ENCODE peak calls at places on chromosomes 3 and 15, in five cellular contexts. Y, E, J, X and D are unnamed samples.
A peak's percentile ranks its signal among the peaks of the same experiment; 100 is the strongest.

GRCh38 chr3:30696403-30696819 is 90.0 kb downstream of the TGFBR2 start:
- ATAC-seq in E (no peak), Y (no peak), X (no peak), J (peak; percentile 80), D (peak; percentile 34)

GRCh38 chr15:95864467-95864886 is 466.0 kb upstream of the NR2F2 start:
- ATAC-seq in J (no peak), Y (no peak), X (no peak), E (no peak), D (no peak)

GRCh38 chr3:170611746-170612145 is 25.9 kb upstream of the SLC7A14 start:
- ATAC-seq in Y (no peak), X (no peak), E (no peak), J (no peak), D (no peak)

GRCh38 chr3:131260525-131260924 is 121.0 kb upstream of the NUDT16 start:
- ATAC-seq in Y (no peak), X (no peak), E (no peak), J (no peak), D (no peak)

GRCh38 chr3:194928831-194929594 is 243.3 kb downstream of the FAM43A start:
- ATAC-seq in E (no peak), J (no peak), Y (peak; percentile 19), X (peak; percentile 85), D (peak; percentile 23)

GRCh38 chr3:78963771-78964170 is 804.0 kb downstream of the ROBO1 start:
- ATAC-seq in E (no peak), Y (no peak), J (no peak), X (no peak), D (no peak)

GRCh38 chr3:107810195-107811071 is 280.4 kb downstream of the CD47 start:
- ATAC-seq in E (peak; percentile 94), Y (no peak), X (no peak), J (no peak), D (no peak)

GRCh38 chr3:51709004-51709420 is 2.1 kb downstream of the GRM2 start:
- ATAC-seq in J (no peak), X (no peak), Y (no peak), E (no peak), D (no peak)

GRCh38 chr3:193310914-193311723 is 67.4 kb downstream of the ATP13A5 start:
- ATAC-seq in E (no peak), X (no peak), Y (no peak), J (peak; percentile 88), D (no peak)

GRCh38 chr3:189172668-189173419 is 1.1 kb downstream of the TPRG1 start:
- ATAC-seq in J (no peak), E (no peak), Y (no peak), X (no peak), D (no peak)

GRCh38 chr3:152938974-152939636 is 104.2 kb downstream of the P2RY1 start:
- ATAC-seq in J (no peak), Y (no peak), E (no peak), X (no peak), D (no peak)

GRCh38 chr3:138678874-138679392 is 70.4 kb downstream of the FAIM start:
- ATAC-seq in J (no peak), E (no peak), Y (no peak), X (no peak), D (no peak)

GRCh38 chr3:102079809-102080197 is 230.5 kb downstream of the NFKBIZ start:
- ATAC-seq in Y (peak; percentile 70), E (no peak), X (no peak), J (no peak), D (no peak)

GRCh38 chr15:72534522-72534921 is 60.4 kb downstream of the ARIH1 start:
- ATAC-seq in Y (no peak), J (no peak), X (no peak), E (no peak), D (no peak)

GRCh38 chr3:134517796-134518195 is 31.9 kb downstream of the CEP63 start:
- ATAC-seq in Y (no peak), E (no peak), X (no peak), J (no peak), D (no peak)

GRCh38 chr3:78871048-78871447 is 896.8 kb downstream of the ROBO1 start:
- ATAC-seq in E (no peak), J (no peak), X (no peak), Y (no peak), D (no peak)

GRCh38 chr3:158808697-158809096 is 6.8 kb downstream of the MFSD1 start:
- ATAC-seq in E (no peak), X (peak; percentile 44), Y (no peak), J (no peak), D (no peak)
- H3K27ac ChIP-seq in E (no peak overlapping the region), X (no peak overlapping the region), Y (no peak overlapping the region), J (no peak overlapping the region), D (no peak overlapping the region)

DNA sequence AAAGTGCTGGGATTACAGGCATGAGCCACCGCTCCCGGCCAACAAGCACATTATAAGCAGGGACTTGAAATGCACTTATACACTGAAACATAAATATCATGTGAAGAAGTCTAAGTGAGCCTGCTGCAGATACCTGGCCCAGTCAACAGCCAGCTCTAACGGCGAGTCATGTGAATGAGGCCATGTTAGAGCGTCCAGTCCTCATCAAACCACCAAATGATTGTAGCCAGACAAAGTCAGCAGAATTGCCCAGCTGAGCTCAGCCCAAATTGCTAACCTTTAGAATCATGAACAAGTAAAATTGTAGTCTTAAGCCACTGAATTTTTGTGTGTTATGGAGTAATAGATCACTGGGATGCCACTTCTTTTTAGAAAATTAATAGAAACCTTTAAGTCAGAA is 37.8 kb upstream of the UACA start:
- ATAC-seq in Y (no peak), E (no peak), X (no peak), J (no peak), D (no peak)
- H3K27ac ChIP-seq in Y (peak overlapping the region; percentile 65), E (no peak overlapping the region), X (no peak overlapping the region), J (no peak overlapping the region), D (peak overlapping the region; percentile 63)

GRCh38 chr3:64685331-64685799 is 2.4 kb downstream of the ADAMTS9 start:
- ATAC-seq in E (no peak), J (peak; percentile 17), X (no peak), Y (peak; percentile 5), D (peak; percentile 50)
- H3K27ac ChIP-seq in E (no peak overlapping the region), J (peak overlapping the region; percentile 91), X (no peak overlapping the region), Y (peak overlapping the region; percentile 95), D (peak overlapping the region; percentile 96)

DNA sequence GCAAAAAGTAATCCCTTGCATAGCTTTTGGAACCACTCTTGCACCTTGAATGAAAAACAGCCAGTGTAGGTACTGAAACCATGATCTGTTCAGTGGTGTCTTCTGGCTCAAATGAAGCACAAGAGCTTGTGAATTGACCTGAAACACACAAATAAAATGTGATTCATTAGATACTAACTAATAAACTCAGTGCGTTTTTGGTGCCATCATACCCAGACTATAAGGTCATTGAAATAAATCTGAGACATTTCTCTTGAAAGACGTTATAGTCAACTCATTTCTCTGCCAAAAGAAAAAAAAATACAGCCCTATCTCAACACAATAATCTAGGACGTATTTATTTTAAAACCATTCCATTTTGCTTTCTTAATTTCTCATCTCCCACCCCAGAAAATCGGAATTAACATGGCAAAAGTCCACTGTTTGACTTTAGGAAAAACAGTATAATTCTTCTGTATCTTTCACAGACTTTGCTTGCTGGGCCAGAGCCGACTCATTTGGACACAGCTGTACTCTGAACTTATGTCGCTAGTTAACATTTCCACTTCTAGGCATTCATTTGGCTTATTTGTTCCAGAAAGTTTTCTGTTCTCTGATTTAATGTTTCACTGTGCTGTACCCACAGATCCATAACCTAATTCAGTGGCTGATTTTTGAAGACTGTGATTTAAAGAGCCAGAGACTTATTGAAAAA is 284.9 kb upstream of the TBL1XR1 start:
- ATAC-seq in E (no peak), Y (no peak), X (no peak), J (no peak), D (no peak)
- H3K27ac ChIP-seq in E (no peak overlapping the region), Y (no peak overlapping the region), X (no peak overlapping the region), J (no peak overlapping the region), D (no peak overlapping the region)

GRCh38 chr15:60795889-60796288 is 316.9 kb upstream of the ICE2 start:
- ATAC-seq in X (no peak), E (no peak), J (no peak), Y (no peak), D (no peak)

GRCh38 chr15:60799885-60800728 is 321.2 kb upstream of the ICE2 start:
- ATAC-seq in E (peak; percentile 82), X (no peak), J (peak; percentile 66), Y (peak; percentile 13), D (no peak)

GRCh38 chr15:60798821-60799220 is 319.9 kb upstream of the ICE2 start:
- ATAC-seq in E (peak; percentile 82), J (peak; percentile 53), Y (peak; percentile 84), X (no peak), D (peak; percentile 44)

GRCh38 chr15:60795471-60795870 is 316.5 kb upstream of the ICE2 start:
- ATAC-seq in E (no peak), Y (no peak), J (no peak), X (no peak), D (no peak)

GRCh38 chr15:60797444-60798040 is 318.6 kb upstream of the ICE2 start:
- ATAC-seq in E (no peak), X (no peak), Y (no peak), J (no peak), D (no peak)
- H3K27ac ChIP-seq in E (no peak overlapping the region), X (no peak overlapping the region), Y (no peak overlapping the region), J (peak overlapping the region; percentile 23), D (no peak overlapping the region)

GRCh38 chr3:16912400-16913263 is 27.9 kb downstream of the PLCL2 start:
- ATAC-seq in J (no peak), Y (no peak), E (no peak), X (no peak), D (no peak)

GRCh38 chr3:16909802-16910201 is 25.0 kb downstream of the PLCL2 start:
- ATAC-seq in J (no peak), E (no peak), X (no peak), Y (no peak), D (no peak)

GRCh38 chr3:16910207-16910606 is 25.5 kb downstream of the PLCL2 start:
- ATAC-seq in X (no peak), E (no peak), Y (no peak), J (no peak), D (no peak)

GRCh38 chr3:16916840-16917239 is 32.1 kb downstream of the PLCL2 start:
- ATAC-seq in J (peak; percentile 65), E (no peak), X (no peak), Y (no peak), D (no peak)

GRCh38 chr3:16913264-16913580 is 28.5 kb downstream of the PLCL2 start:
- ATAC-seq in J (no peak), X (no peak), Y (no peak), E (no peak), D (no peak)
- H3K27ac ChIP-seq in J (no peak overlapping the region), X (no peak overlapping the region), Y (no peak overlapping the region), E (no peak overlapping the region), D (no peak overlapping the region)

GRCh38 chr3:20039082-20039764 is 1.0 kb upstream of the KAT2B start:
- ATAC-seq in J (no peak), Y (no peak), E (no peak), X (no peak), D (no peak)
- H3K27ac ChIP-seq in J (peak overlapping the region; percentile 90), Y (peak overlapping the region; percentile 91), E (no peak overlapping the region), X (no peak overlapping the region), D (peak overlapping the region; percentile 72)

DNA sequence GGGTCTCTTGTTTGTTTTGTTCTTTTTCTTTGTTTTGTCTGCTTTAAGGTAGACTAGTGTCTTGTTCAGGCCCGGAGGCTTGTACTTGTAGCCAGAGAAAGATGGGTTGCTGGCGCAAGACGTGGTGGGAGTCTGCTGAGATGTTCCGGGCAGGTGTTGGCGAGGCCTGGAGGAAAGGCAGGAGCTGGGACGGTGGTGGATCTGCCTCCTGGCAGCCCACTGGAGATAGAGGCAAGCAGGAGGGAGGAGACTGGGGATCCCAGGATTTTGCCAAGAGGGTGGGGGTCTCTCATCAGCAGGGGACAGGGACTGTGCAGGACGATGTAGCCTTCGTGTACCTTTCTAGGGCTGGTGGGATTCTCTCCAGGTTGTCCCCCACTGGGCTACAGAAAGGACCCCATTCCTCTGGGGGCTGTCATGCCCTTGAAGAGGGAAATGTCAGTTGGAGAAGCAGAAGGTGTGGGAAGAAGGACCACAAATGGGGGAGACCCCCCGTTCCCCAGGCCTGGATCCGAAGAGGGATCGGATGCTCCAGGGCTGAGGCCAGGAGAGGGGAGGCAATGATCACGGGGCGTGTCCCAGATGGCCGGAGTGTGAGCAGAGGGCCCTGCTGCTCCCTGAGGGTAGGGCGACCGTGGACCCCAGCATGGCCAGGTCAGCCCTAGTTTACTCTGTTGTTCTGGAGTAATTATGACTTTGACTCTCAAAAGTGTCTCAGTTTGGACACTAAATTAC is 7.0 kb downstream of the CHAC1 start:
- ATAC-seq in E (peak; percentile 15), Y (no peak), X (peak; percentile 15), J (no peak), D (no peak)
- H3K27ac ChIP-seq in E (no peak overlapping the region), Y (peak overlapping the region; percentile 65), X (peak overlapping the region; percentile 46), J (no peak overlapping the region), D (no peak overlapping the region)